ENCODE peak calls at places on chromosomes 4 and X, in five cellular contexts. V is NCI-H345; N is stimulated activated CD8-positive, alpha-beta memory T cell treated with anti-CD3 and anti-CD28 coated beads, Interleukin-7, amount 100 ng/mL, for 4 hours; Z is cortex of kidney; S is HEK293T. U is an unnamed sample.

GRCh38 chr4:6461301-6462165 is 10.9 kb downstream of the PPP2R2C start:
- DNase-seq in V (no peak), N (no peak), Z (no peak), S (no peak), U (no peak)

GRCh38 chrX:16712116-16712824 is at the start of gene CTPS2:
- DNase-seq in N (peak), S (peak), V (peak), Z (no peak), U (peak)

GRCh38 chr4:36039031-36039430 is 205.3 kb downstream of the ARAP2 start:
- DNase-seq in S (no peak), V (no peak), Z (no peak), N (no peak), U (no peak)

GRCh38 chrX:15854080-15854655 is 445 bp downstream of the AP1S2 start:
- DNase-seq in S (peak), V (no peak), Z (no peak), N (peak), U (peak)

GRCh38 chr4:172573899-172574298 is 594.7 kb upstream of the GALNT7 start:
- DNase-seq in N (no peak), Z (no peak), V (no peak), S (no peak), U (no peak)

GRCh38 chr4:83252782-83253405 is 31.7 kb downstream of the COQ2 start:
- DNase-seq in S (peak), V (peak), N (peak), Z (no peak), U (peak)

GRCh38 chr4:99529218-99529617 is 18.4 kb downstream of the C4orf17 start:
- DNase-seq in Z (no peak), S (no peak), N (no peak), V (no peak), U (no peak)

GRCh38 chr4:54843946-54844345 is 186.2 kb downstream of the KIT start:
- DNase-seq in Z (no peak), N (no peak), S (no peak), V (no peak), U (no peak)

GRCh38 chr4:21888195-21888976 is 60.2 kb downstream of the KCNIP4 start:
- DNase-seq in S (no peak), Z (no peak), N (no peak), V (no peak), U (no peak)

GRCh38 chrX:127621780-127622179 is 430.4 kb downstream of the ACTRT1 start:
- DNase-seq in V (no peak), S (no peak), N (no peak), Z (no peak), U (no peak)

GRCh38 chr4:56253631-56254241 is 133.6 kb downstream of the AASDH start:
- DNase-seq in N (no peak), Z (no peak), S (no peak), V (no peak), U (no peak)

GRCh38 chr4:121273191-121273590 is 107.6 kb downstream of the QRFPR start:
- DNase-seq in V (no peak), S (no peak), Z (no peak), N (no peak), U (no peak)

GRCh38 chr4:76194325-76194724 is 19.3 kb downstream of the SCARB2 start:
- DNase-seq in Z (no peak), S (no peak), N (no peak), V (no peak), U (no peak)